ENCODE peak calls at places on chromosomes 6 and 20, in six cellular contexts. H is NAMALWA, L is GM13977, I is cardiac muscle cell, J is GM18507, N is GM23338. K is an unnamed sample.

GRCh38 chr20:63610581-63611435 is 16.1 kb downstream of the GMEB2 start:
- DNase-seq in H (no peak), I (no peak), J (no peak), N (no peak), L (no peak), K (no peak)

GRCh38 chr6:112203577-112204349 is 50.6 kb downstream of the LAMA4 start:
- DNase-seq in L (no peak), N (no peak), H (no peak), J (no peak), I (peak), K (no peak)

GRCh38 chr20:22471156-22471836 is 113.1 kb downstream of the FOXA2 start:
- DNase-seq in J (no peak), L (no peak), I (no peak), H (no peak), N (no peak), K (no peak)

GRCh38 chr6:161406633-161407032 is 132.8 kb upstream of the AGPAT4 start:
- DNase-seq in L (no peak), N (no peak), H (no peak), J (no peak), I (peak), K (no peak)

GRCh38 chr20:59746155-59746554 is 141.8 kb downstream of the PHACTR3 start:
- DNase-seq in N (no peak), H (no peak), I (no peak), L (no peak), J (no peak), K (no peak)

GRCh38 chr6:25623874-25624273 is 28.1 kb upstream of the SCGN start:
- DNase-seq in N (no peak), L (no peak), I (peak), H (no peak), J (no peak), K (no peak)

GRCh38 chr6:127879685-127880084 is 21.2 kb downstream of the THEMIS start:
- DNase-seq in L (no peak), N (peak), J (no peak), H (no peak), I (peak), K (peak)

GRCh38 chr6:152086223-152086873 is 278.9 kb downstream of the ESR1 start:
- DNase-seq in J (no peak), H (no peak), L (no peak), N (no peak), I (no peak), K (no peak)

GRCh38 chr6:130783416-130784107 is 43.6 kb upstream of the SMLR1 start:
- DNase-seq in I (no peak), N (no peak), L (no peak), J (no peak), H (no peak), K (no peak)

GRCh38 chr20:35326021-35326731 is 34.0 kb upstream of the FAM83C start:
- DNase-seq in J (no peak), I (no peak), L (no peak), H (no peak), N (no peak), K (no peak)

GRCh38 chr20:47784599-47785320 is 521 bp downstream of the SULF2 start:
- DNase-seq in L (peak), J (no peak), H (no peak), N (peak), I (peak), K (peak)